ENCODE peak calls at places on chromosomes 11 and 22, in six cellular contexts. Q, N, P, T, B and W are unnamed samples.

GRCh38 chr22:39821008-39821407 is 72.6 kb downstream of the ENTHD1 start:
- DNase-seq in Q (no peak), N (no peak), P (no peak), T (no peak), B (no peak), W (no peak)

GRCh38 chr11:42239102-42239501 is 779.6 kb upstream of the LRRC4C start:
- DNase-seq in Q (no peak), N (no peak), P (no peak), T (no peak), B (no peak), W (no peak)

GRCh38 chr11:83448686-83449085 is 162.5 kb upstream of the CCDC90B start:
- DNase-seq in Q (no peak), N (no peak), P (no peak), T (peak; percentile 96), B (no peak), W (no peak)

GRCh38 chr22:27982630-27983180 is 63.6 kb upstream of the PITPNB start:
- DNase-seq in Q (no peak), N (no peak), P (peak; percentile 22), T (no peak), B (no peak), W (no peak)

GRCh38 chr11:133921513-133921912 is 35.3 kb downstream of the IGSF9B start:
- DNase-seq in Q (no peak), N (no peak), P (no peak), T (no peak), B (no peak), W (no peak)

GRCh38 chr11:8828580-8829358 is 82.2 kb upstream of the AKIP1 start:
- DNase-seq in Q (peak; percentile 70), N (peak; percentile 44), P (peak; percentile 12), T (no peak), B (no peak), W (no peak)

GRCh38 chr22:19965771-19966709 is 24.4 kb upstream of the TXNRD2 start:
- DNase-seq in Q (no peak), N (no peak), P (peak; percentile 59), T (peak; percentile 29), B (no peak), W (no peak)

GRCh38 chr11:133927690-133928627 is 28.8 kb downstream of the IGSF9B start:
- DNase-seq in Q (peak; percentile 39), N (peak; percentile 28), P (peak; percentile 88), T (peak; percentile 51), B (no peak), W (no peak)

GRCh38 chr11:102291831-102292230 is 25.5 kb upstream of the BIRC3 start:
- DNase-seq in Q (no peak), N (no peak), P (no peak), T (no peak), B (no peak), W (no peak)

GRCh38 chr11:130762342-130763037 is 153.8 kb downstream of the SNX19 start:
- DNase-seq in Q (no peak), N (no peak), P (no peak), T (no peak), B (no peak), W (no peak)

GRCh38 chr22:17266261-17266971 is 47.2 kb upstream of the ADA2 start:
- DNase-seq in Q (no peak), N (peak; percentile 2), P (peak; percentile 89), T (no peak), B (no peak), W (peak; percentile 83)

GRCh38 chr11:130441726-130442125 is 6.7 kb upstream of the ADAMTS15 start:
- DNase-seq in Q (peak; percentile 28), N (no peak), P (no peak), T (no peak), B (no peak), W (no peak)

GRCh38 chr11:61150656-61151544 is 10.3 kb downstream of the VPS37C start:
- DNase-seq in Q (no peak), N (no peak), P (no peak), T (no peak), B (no peak), W (no peak)

GRCh38 chr11:116240661-116241060 is 532.1 kb downstream of the BUD13 start:
- DNase-seq in Q (no peak), N (no peak), P (no peak), T (no peak), B (no peak), W (no peak)

GRCh38 chr11:97955595-97955994 is 1065.2 kb upstream of the CNTN5 start:
- DNase-seq in Q (no peak), N (no peak), P (no peak), T (no peak), B (no peak), W (no peak)

GRCh38 chr11:112961146-112961668 is at the start of gene NCAM1:
- DNase-seq in Q (peak; percentile 23), N (peak; percentile 90), P (peak; percentile 97), T (no peak), B (peak; percentile 88), W (peak; percentile 98)

GRCh38 chr22:33958741-33959140 is 38.5 kb upstream of the LARGE1 start:
- DNase-seq in Q (no peak), N (no peak), P (no peak), T (no peak), B (no peak), W (no peak)

DNA sequence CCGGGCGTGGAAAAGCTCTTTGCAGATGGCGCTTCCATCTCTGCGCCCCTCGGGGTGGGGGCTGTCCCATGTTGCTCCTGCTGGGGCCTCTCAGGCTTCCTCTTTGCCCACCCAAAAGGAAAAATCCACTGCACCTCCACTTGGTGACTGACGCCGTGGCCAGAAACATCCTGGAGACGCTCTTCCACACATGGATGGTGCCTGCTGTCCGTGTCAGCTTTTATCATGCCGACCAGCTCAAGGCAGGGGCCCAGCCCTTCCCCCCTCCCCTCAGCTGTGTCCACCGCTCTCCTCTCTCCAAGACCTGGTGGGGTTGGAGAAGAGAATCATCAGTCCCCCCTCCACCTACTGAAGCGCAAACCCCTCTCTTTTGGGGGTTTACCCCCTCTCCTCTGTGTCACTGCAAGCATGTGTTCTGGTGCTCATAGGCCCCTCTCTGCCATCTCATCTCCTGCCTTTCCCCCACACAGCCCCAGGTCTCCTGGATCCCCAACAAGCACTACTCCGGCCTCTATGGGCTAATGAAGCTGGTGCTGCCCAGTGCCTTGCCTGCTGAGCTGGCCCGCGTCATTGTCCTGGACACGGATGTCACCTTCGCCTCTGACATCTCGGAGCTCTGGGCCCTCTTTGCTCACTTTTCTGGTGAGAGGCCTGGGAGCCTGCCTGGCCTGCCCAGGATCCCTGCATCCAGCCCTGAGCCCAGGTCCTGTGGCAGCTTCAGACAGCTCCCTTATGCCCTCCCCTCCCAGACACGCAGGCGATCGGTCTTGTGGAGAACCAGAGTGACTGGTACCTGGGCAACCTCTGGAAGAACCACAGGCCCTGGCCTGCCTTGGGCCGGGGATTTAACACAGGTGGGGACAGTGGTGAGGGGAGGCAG is 1.8 kb downstream of the LARGE2 start:
- DNase-seq in Q (no peak), N (no peak), P (peak; percentile 20), T (no peak), B (no peak), W (no peak)
- H3K27me3 ChIP-seq in Q (peaks cover 47% of the 10 kb centered on the region), N (peaks cover 40% of the 10 kb centered on the region), P (no peaks in the 10 kb centered on the region), T (peaks cover 21% of the 10 kb centered on the region), B (no peaks in the 10 kb centered on the region), W (no peaks in the 10 kb centered on the region)

GRCh38 chr22:37248251-37248650 is 4.2 kb upstream of the RAC2 start:
- DNase-seq in Q (no peak), N (no peak), P (no peak), T (no peak), B (no peak), W (no peak)
- H2AFZ ChIP-seq in Q (peak overlapping the region; percentile 38), N (no peak overlapping the region), P (no peak overlapping the region), T (no peak overlapping the region), B (no peak overlapping the region), W (no peak overlapping the region)

DNA sequence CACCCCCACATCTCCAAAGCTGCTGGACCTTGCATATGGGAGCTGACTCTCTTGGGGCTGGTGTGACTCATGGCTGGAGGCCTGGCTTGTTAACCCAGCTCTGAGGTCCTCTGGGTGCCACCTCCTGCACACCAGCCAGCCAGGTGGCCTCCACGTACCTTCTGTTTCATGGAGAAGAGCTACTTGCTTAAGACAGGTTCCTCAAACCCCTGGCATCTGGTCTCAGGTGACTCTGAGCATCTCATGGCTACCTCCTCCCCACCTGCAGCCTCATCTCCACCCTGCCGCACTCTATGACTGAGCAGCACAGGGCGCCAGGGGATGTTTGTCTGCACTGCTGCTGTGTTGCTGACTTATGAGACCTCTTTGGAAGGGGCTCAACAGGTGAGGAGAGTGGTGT is 55.7 kb downstream of the BCR start:
- DNase-seq in Q (peak; percentile 15), N (no peak), P (no peak), T (no peak), B (no peak), W (no peak)
- H3K79me1 ChIP-seq in Q (peaks cover 85% of the 10 kb centered on the region), N (peaks cover 58% of the 10 kb centered on the region), P (peaks cover 14% of the 10 kb centered on the region), T (no peaks in the 10 kb centered on the region), B (peaks cover 43% of the 10 kb centered on the region), W (peaks cover 30% of the 10 kb centered on the region)

DNA sequence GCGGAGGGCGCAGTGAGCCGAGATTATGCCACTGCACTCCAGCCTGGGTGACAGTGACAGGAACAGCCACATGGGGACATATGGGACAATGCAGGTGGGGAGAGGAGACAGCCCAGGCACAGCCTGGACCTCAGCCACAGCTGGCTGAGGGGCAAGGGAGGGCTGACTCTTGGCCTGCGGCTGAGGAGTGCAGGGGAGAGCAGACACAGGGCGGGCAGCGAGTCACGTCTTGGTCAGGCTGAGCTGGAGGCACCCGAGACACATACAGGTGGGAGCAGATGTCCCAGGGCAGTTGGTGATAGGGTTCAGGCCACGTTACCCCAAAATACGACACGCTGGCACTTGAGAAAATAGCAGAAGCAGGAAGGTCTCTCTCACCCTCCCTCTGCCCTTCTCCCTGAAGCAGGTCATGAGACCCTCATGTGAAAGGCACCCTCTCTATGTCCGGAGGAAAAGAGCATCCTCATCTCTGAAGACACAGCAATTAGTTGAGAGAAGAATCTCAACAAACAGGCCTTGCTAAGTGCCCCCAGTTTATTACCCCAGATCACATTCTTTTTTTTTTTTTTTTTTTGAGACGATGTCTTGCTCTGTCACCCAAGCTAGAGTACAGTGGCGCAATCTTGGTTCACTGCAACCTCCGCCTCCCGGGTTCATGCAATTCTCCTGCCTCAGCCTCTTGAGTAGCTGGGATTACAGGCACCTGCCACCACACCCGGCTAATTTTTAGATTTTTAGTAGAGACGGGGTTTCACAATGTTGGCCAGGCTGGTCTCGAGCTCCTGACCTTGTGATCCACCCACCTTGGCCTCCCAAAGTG is 10.5 kb downstream of the KIAA0930 start:
- DNase-seq in Q (no peak), N (no peak), P (no peak), T (no peak), B (no peak), W (no peak)
- H3K27me3 ChIP-seq in Q (no peaks in the 10 kb centered on the region), N (no peaks in the 10 kb centered on the region), P (no peaks in the 10 kb centered on the region), T (no peaks in the 10 kb centered on the region), B (no peaks in the 10 kb centered on the region), W (no peaks in the 10 kb centered on the region)

DNA sequence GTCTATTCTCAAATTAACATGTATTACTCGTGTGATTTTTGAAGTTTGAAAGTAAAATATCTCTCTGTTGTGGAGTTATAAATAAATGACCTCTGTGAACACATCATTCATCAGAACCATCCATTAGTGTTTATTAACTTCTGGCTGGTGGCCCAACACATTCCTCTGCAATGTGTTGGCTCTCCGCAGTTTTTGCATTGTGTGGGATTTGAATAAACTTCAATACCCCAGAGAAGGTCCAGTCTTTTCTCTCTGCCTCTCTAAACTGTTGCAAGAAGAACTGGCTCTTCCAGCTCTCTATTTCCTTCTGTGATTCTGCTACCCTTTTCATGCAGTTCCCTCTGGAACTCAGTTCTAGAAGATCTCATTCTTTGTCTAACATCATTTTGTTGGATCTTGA is 125.0 kb upstream of the ARHGAP42 start:
- DNase-seq in Q (peak; percentile 86), N (peak; percentile 78), P (no peak), T (no peak), B (no peak), W (no peak)
- H2AFZ ChIP-seq in Q (no peak overlapping the region), N (no peak overlapping the region), P (no peak overlapping the region), T (no peak overlapping the region), B (no peak overlapping the region), W (no peak overlapping the region)

GRCh38 chr22:23214398-23214797 is 34.1 kb downstream of the BCR start:
- DNase-seq in Q (no peak), N (no peak), P (no peak), T (no peak), B (no peak), W (no peak)
- H3K79me1 ChIP-seq in Q (peaks cover 80% of the 10 kb centered on the region), N (peaks cover 33% of the 10 kb centered on the region), P (peaks cover 21% of the 10 kb centered on the region), T (peaks cover 2% of the 10 kb centered on the region), B (peaks cover 47% of the 10 kb centered on the region), W (peaks cover 13% of the 10 kb centered on the region)